ENCODE peak calls at places on chromosomes 11 and 22, in seven cellular contexts. N is HepG2, G is sigmoid colon, W is A549, X is esophagus muscularis mucosa, Q is transverse colon, Y is Peyer's patch. J is an unnamed sample. For H3K4me1, the result is how much of the 10 kb centered on the place peaks cover.

GRCh38 chr11:42066113-42066512 is 606.7 kb upstream of the LRRC4C start:
- DNase-seq in Q (no peak), G (no peak), W (no peak), Y (no peak), X (no peak), N (no peak), J (no peak)

GRCh38 chr22:35310556-35311550 is 11.2 kb downstream of the TOM1 start:
- DNase-seq in X (no peak), N (peak), Y (peak), W (no peak), Q (peak), G (no peak), J (peak)

GRCh38 chr11:8731647-8732188 is 49.1 kb downstream of the RPL27A start:
- DNase-seq in Y (no peak), G (no peak), N (no peak), Q (no peak), X (no peak), W (no peak), J (no peak)

GRCh38 chr22:39362271-39362670 is 12.5 kb downstream of the SYNGR1 start:
- DNase-seq in Y (no peak), N (no peak), X (no peak), W (no peak), G (no peak), Q (no peak), J (peak)

GRCh38 chr22:37918149-37918548 is 12.1 kb downstream of the MICALL1 start:
- DNase-seq in Q (no peak), W (no peak), X (no peak), Y (no peak), N (no peak), G (no peak), J (no peak)

GRCh38 chr11:11407065-11407737 is 54.2 kb upstream of the CSNK2A3 start:
- DNase-seq in X (no peak), Y (no peak), Q (peak), N (no peak), W (no peak), G (peak), J (peak)

GRCh38 chr11:33507967-33508366 is 192.7 kb downstream of the C11orf91 start:
- DNase-seq in X (peak), Q (no peak), Y (no peak), N (peak), W (no peak), G (no peak), J (no peak)

GRCh38 chr11:75246673-75247350 is 6.2 kb downstream of the TPBGL start:
- DNase-seq in N (no peak), G (peak), W (no peak), Q (no peak), X (no peak), Y (peak), J (no peak)

GRCh38 chr22:27139935-27140493 is 482.6 kb downstream of the MIAT start:
- DNase-seq in Y (no peak), G (peak), X (no peak), W (peak), N (no peak), Q (no peak), J (peak)

GRCh38 chr11:48001438-48002021 is 21.2 kb downstream of the PTPRJ start:
- DNase-seq in W (peak), Y (peak), X (no peak), N (no peak), G (no peak), Q (peak), J (no peak)

GRCh38 chr22:50016308-50016987 is 3.9 kb upstream of the IL17REL start:
- DNase-seq in X (no peak), N (no peak), Y (peak), W (no peak), G (peak), Q (peak), J (no peak)

GRCh38 chr11:91243630-91244029 is 981.0 kb upstream of the FAT3 start:
- DNase-seq in Y (no peak), N (no peak), X (no peak), G (no peak), W (no peak), Q (no peak), J (no peak)

GRCh38 chr11:87405843-87406242 is 368.1 kb downstream of the TMEM135 start:
- DNase-seq in N (no peak), X (no peak), W (no peak), G (no peak), Q (no peak), Y (no peak), J (no peak)

GRCh38 chr11:125926682-125927081 is 19.2 kb upstream of the VSIG10L2 start:
- DNase-seq in X (no peak), G (no peak), N (no peak), Y (no peak), W (no peak), Q (no peak), J (no peak)

GRCh38 chr11:74877132-74877531 is 71.8 kb downstream of the XRRA1 start:
- DNase-seq in Y (no peak), N (no peak), Q (no peak), G (no peak), X (no peak), W (no peak), J (no peak)

GRCh38 chr11:117220568-117220967 is 11.3 kb downstream of the PCSK7 start:
- DNase-seq in G (peak), X (no peak), Y (no peak), W (no peak), N (no peak), Q (no peak), J (no peak)

GRCh38 chr11:134915212-134915611 is 503.2 kb upstream of the B3GAT1 start:
- DNase-seq in G (peak), N (no peak), Q (no peak), W (no peak), Y (no peak), X (no peak), J (peak)

GRCh38 chr22:32721328-32722180 is 80.0 kb upstream of the TIMP3 start:
- DNase-seq in Y (no peak), N (peak), W (no peak), G (no peak), X (no peak), Q (no peak), J (no peak)
- TF ChIP-seq CTCF in Y (no peak), N (no peak), W (no peak), G (no peak), X (no peak), Q (no peak), J (no peak)

GRCh38 chr22:42695294-42695693 is 25.4 kb downstream of the A4GALT start:
- DNase-seq in N (no peak), Y (no peak), X (no peak), G (no peak), W (no peak), Q (no peak), J (no peak)
- H3K4me1 ChIP-seq in N (under half), Y (under half), X (half or more), G (half or more), W (under half), Q (under half), J (under half)

DNA sequence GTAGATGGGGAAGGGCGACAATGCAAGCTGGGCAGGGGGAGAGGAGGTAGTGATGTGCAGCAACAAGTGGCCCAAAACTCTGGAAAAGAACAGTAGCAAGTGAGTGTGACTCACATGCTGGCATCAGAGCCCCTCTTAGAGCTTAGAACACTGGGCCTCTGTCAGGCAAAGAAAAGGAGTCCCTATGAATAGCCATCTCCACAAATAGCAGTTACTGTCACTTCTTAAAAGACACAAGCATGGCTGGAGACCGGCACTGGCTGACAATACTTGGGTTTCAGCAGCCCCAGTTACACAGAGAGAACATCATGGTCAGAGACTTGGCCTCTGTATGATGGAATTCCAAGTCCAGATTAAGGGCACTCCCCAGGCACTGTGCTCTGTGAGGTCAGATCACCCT is 58.2 kb downstream of the PRCP start:
- DNase-seq in G (peak), W (no peak), Y (no peak), X (no peak), Q (no peak), N (no peak), J (no peak)
- TF ChIP-seq POLR2A in G (no peak), W (no peak), Y (no peak), X (no peak), Q (no peak), N (no peak), J (no peak)

DNA sequence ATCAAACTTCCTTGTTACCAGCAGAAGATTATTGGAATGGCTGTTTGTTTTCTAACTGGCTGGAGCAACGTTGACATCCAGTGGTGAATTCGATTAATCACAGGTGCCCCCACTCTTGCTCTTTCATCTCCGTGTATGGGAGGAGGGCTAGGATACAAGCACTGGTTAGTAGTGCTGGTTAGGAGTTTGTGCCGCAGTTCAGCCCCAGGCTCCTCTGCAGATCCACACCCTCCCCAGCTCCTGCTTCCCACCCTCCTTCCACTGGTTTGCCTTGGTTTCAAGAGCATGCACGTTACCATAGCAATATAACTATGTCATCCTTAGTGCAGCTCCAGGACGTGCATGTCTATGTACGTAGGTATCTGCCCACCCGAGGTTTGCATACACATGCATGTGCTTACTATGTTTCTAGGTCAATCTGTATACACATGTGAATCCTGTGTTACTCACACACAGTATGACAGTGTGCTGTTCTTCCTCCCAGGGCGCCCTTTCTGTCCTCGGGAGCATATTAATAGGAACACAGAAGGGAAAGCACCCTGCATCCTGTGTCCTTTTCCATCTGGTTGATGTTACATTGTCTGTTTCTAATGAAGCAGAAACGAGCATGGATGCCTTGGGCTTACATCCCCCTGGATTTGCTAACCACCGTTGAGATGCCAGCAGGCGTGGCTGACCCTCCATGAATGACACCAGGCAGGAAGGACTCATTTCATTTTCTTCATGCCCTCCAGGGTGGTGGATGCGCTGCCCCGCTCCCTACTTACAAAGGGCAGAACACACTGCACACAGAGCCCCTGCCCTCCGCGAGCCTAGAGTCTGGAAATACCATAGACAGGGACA is 539.2 kb downstream of the OPCML start:
- DNase-seq in N (no peak), Q (no peak), G (no peak), Y (no peak), W (no peak), X (peak), J (no peak)
- TF ChIP-seq CTCF in N (no peak), Q (no peak), G (no peak), Y (peak), W (no peak), X (no peak), J (no peak)

J was measured in adrenal gland.